ENCODE peak calls at places on chromosomes 4 and X, in five cellular contexts. Z is coronary artery; F is CD4-positive, alpha-beta T cell; R is stimulated activated CD8-positive, alpha-beta memory T cell treated with anti-CD3 and anti-CD28 coated beads, Interleukin-15, amount 100 ng/mL, for 1 hour; D is endothelial cell. Y is an unnamed sample.

GRCh38 chrX:12292996-12293765 is 154.9 kb downstream of the FRMPD4 start:
- DNase-seq in Z (no peak), F (no peak), R (no peak), D (no peak), Y (no peak)

GRCh38 chrX:134244043-134244442 is 7.1 kb downstream of the CCDC160 start:
- DNase-seq in Z (no peak), F (no peak), R (no peak), D (no peak), Y (no peak)

GRCh38 chr4:145709843-145710242 is 29.9 kb downstream of the C4orf51 start:
- DNase-seq in Z (no peak), F (no peak), R (no peak), D (no peak), Y (no peak)

GRCh38 chrX:41333744-41333993 is 293 bp upstream of the DDX3X start:
- DNase-seq in Z (no peak), F (no peak), R (no peak), D (no peak), Y (no peak)

GRCh38 chrX:15233416-15234015 is 36.4 kb downstream of the ASB9 start:
- DNase-seq in Z (no peak), F (no peak), R (no peak), D (no peak), Y (no peak)

GRCh38 chr4:55291227-55291629 is 54.8 kb upstream of the SRD5A3 start:
- DNase-seq in Z (no peak), F (no peak), R (no peak), D (no peak), Y (no peak)

GRCh38 chr4:91298156-91298700 is 1005.5 kb upstream of the GRID2 start:
- DNase-seq in Z (no peak), F (no peak), R (no peak), D (no peak), Y (no peak)

GRCh38 chr4:128536746-128537145 is 249.1 kb upstream of the PGRMC2 start:
- DNase-seq in Z (no peak), F (no peak), R (no peak), D (no peak), Y (no peak)

GRCh38 chr4:94339779-94340178 is 2.9 kb downstream of the HPGDS start:
- DNase-seq in Z (no peak), F (no peak), R (no peak), D (no peak), Y (no peak)

GRCh38 chrX:150504399-150505186 is 63.8 kb upstream of the MTM1 start:
- DNase-seq in Z (no peak), F (no peak), R (no peak), D (no peak), Y (no peak)

GRCh38 chr4:57425610-57426009 is 315.4 kb upstream of the IGFBP7 start:
- DNase-seq in Z (no peak), F (no peak), R (no peak), D (no peak), Y (no peak)

GRCh38 chr4:85961887-85962286 is 398.0 kb downstream of the MAPK10 start:
- DNase-seq in Z (no peak), F (no peak), R (no peak), D (no peak), Y (no peak)

GRCh38 chr4:136946307-136946907 is 585.9 kb downstream of the PCDH18 start:
- DNase-seq in Z (no peak), F (no peak), R (no peak), D (no peak), Y (no peak)

Y was measured in GOT3.